ENCODE peak calls at places on chromosomes 1 and 21, in six cellular contexts. P is stomach, Q is suprapubic skin, K is A549, M is transverse colon, B is esophagus muscularis mucosa. Z is an unnamed sample.

GRCh38 chr1:207824691-207825090 is 72.8 kb downstream of the CD46 start:
- DNase-seq in P (no peak), Q (peak), K (no peak), M (no peak), B (no peak), Z (peak)

GRCh38 chr1:82775402-82776000 is 974.8 kb downstream of the ADGRL2 start:
- DNase-seq in P (no peak), Q (no peak), K (peak), M (peak), B (no peak), Z (no peak)

GRCh38 chr1:67236277-67236676 is 70.0 kb downstream of the IL23R start:
- DNase-seq in P (no peak), Q (no peak), K (no peak), M (no peak), B (no peak), Z (no peak)

GRCh38 chr1:164771568-164772350 is 212.8 kb downstream of the PBX1 start:
- DNase-seq in P (no peak), Q (no peak), K (peak), M (no peak), B (no peak), Z (no peak)

GRCh38 chr21:26093094-26093493 is 77.5 kb downstream of the APP start:
- DNase-seq in P (no peak), Q (no peak), K (no peak), M (no peak), B (no peak), Z (no peak)

GRCh38 chr1:164651378-164651951 is 92.5 kb downstream of the PBX1 start:
- DNase-seq in P (peak), Q (no peak), K (peak), M (peak), B (no peak), Z (no peak)

GRCh38 chr1:9010781-9011323 is 15.4 kb downstream of the SLC2A7 start:
- DNase-seq in P (no peak), Q (no peak), K (no peak), M (peak), B (no peak), Z (peak)

GRCh38 chr1:37763791-37764741 is 854 bp downstream of the EPHA10 start:
- DNase-seq in P (no peak), Q (peak), K (no peak), M (no peak), B (no peak), Z (no peak)

GRCh38 chr21:41360072-41360821 is 1.6 kb upstream of the MX2 start:
- DNase-seq in P (peak), Q (no peak), K (no peak), M (peak), B (no peak), Z (peak)

GRCh38 chr21:40923914-40924313 is 77.0 kb upstream of the DSCAM start:
- DNase-seq in P (no peak), Q (no peak), K (no peak), M (no peak), B (peak), Z (no peak)

GRCh38 chr1:154750681-154751665 is 119.1 kb downstream of the KCNN3 start:
- DNase-seq in P (no peak), Q (no peak), K (no peak), M (no peak), B (no peak), Z (peak)

GRCh38 chr1:202076050-202076511 is 46.6 kb upstream of the GPR37L1 start:
- DNase-seq in P (peak), Q (no peak), K (no peak), M (peak), B (no peak), Z (no peak)

GRCh38 chr1:211551628-211552465 is 27.1 kb downstream of the SLC30A1 start:
- DNase-seq in P (peak), Q (peak), K (peak), M (no peak), B (peak), Z (no peak)

GRCh38 chr1:217469983-217470382 is 160.9 kb downstream of the GPATCH2 start:
- DNase-seq in P (no peak), Q (no peak), K (no peak), M (no peak), B (no peak), Z (no peak)

GRCh38 chr1:17520041-17520440 is 19.5 kb upstream of the ARHGEF10L start:
- DNase-seq in P (peak), Q (no peak), K (no peak), M (peak), B (no peak), Z (no peak)

GRCh38 chr1:185376288-185376687 is 59.2 kb upstream of the IVNS1ABP start:
- DNase-seq in P (no peak), Q (no peak), K (no peak), M (no peak), B (no peak), Z (no peak)

GRCh38 chr1:29809446-29810120 is 573.3 kb downstream of the PTPRU start:
- DNase-seq in P (peak), Q (peak), K (no peak), M (no peak), B (no peak), Z (no peak)

GRCh38 chr1:35371506-35371905 is 103.0 kb downstream of the ZMYM4 start:
- DNase-seq in P (no peak), Q (no peak), K (no peak), M (no peak), B (no peak), Z (no peak)

GRCh38 chr21:34243562-34243961 is 120.2 kb upstream of the KCNE2 start:
- DNase-seq in P (peak), Q (no peak), K (peak), M (peak), B (no peak), Z (no peak)

GRCh38 chr1:225879521-225880209 is 2.5 kb downstream of the TMEM63A start:
- DNase-seq in P (no peak), Q (no peak), K (no peak), M (peak), B (no peak), Z (no peak)

GRCh38 chr1:239952348-239953307 is 139.1 kb upstream of the FMN2 start:
- DNase-seq in P (no peak), Q (no peak), K (peak), M (no peak), B (no peak), Z (no peak)

GRCh38 chr1:3892748-3893147 is 7.3 kb downstream of the C1orf174 start:
- DNase-seq in P (peak), Q (no peak), K (no peak), M (no peak), B (no peak), Z (no peak)

DNA sequence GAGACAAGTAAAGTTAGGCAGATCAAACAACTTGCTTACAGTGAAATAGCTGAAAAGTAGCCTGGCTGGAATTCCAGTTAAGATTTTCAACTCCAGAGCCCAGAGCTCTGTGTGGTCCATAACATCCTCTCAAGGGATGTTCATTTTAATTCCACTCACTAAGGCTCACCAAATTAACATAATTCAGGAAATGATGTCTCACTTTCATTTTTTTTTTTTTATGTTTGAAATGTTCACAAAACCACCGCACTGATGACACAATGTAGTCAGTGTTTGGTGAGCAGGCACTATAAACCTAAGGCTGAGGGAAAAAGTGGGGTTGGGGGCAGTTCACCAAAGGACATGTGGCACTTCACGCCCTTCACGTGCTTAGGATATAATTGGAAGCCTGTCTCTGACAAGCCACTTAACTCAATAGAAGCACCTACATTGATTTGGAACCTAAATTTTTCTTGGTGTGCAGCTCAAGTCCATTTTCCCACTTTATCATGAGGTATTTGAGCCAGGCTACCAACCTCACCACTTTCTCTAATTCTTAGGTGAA is 177.3 kb upstream of the CAMK1G start:
- DNase-seq in P (no peak), Q (no peak), K (no peak), M (no peak), B (no peak), Z (no peak)
- TF ChIP-seq EP300 in P (no peak), Q (no peak), K (no peak), M (no peak), B (no peak), Z (no peak)

DNA sequence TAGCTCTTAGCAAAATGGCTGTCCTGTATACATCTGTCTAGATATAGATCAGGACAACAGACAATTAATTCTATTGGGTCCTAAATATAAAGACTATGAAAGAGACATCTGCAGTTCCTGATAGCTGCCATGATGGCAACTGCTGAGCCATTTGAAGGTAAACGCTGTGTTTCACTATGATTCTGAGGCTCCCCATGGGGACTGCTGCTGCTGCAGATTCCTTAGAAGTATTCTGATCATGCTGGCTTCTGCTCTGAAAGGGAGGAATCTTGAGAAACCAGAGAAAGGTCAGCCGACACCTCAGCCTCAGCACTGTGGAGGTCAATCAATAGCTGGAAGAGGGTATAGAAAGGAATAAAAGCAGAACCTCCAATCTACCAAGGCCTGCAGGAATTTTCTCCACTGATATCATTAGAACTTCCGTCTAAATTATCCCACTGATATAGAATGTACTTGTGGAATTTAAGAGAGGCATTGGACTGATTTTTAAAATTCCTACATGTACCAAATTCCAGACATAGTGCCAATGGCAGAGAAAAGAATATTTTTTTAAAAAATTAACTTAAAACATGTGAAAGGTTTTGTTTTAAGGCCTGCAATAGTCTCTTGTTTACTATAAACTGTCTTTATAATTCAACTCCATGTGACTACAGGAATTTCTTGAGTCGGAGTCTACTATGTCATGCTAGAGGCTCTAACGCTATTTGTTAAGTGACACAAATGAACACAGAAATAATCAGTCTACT is 53.2 kb downstream of the DDAH1 start:
- DNase-seq in P (no peak), Q (no peak), K (no peak), M (no peak), B (no peak), Z (no peak)
- H3K27ac ChIP-seq in P (no peak), Q (no peak), K (no peak), M (no peak), B (no peak), Z (no peak)

GRCh38 chr1:26035203-26035958 is 10.5 kb downstream of the SLC30A2 start:
- DNase-seq in P (peak), Q (peak), K (peak), M (peak), B (peak), Z (peak)
- TF ChIP-seq EP300 in P (no peak), Q (no peak), K (no peak), M (no peak), B (no peak), Z (no peak)

GRCh38 chr1:118396824-118397530 is 211.9 kb upstream of the SPAG17 start:
- DNase-seq in P (no peak), Q (no peak), K (no peak), M (no peak), B (no peak), Z (no peak)

GRCh38 chr1:118396279-118396678 is 211.3 kb upstream of the SPAG17 start:
- DNase-seq in P (no peak), Q (no peak), K (no peak), M (no peak), B (no peak), Z (no peak)

DNA sequence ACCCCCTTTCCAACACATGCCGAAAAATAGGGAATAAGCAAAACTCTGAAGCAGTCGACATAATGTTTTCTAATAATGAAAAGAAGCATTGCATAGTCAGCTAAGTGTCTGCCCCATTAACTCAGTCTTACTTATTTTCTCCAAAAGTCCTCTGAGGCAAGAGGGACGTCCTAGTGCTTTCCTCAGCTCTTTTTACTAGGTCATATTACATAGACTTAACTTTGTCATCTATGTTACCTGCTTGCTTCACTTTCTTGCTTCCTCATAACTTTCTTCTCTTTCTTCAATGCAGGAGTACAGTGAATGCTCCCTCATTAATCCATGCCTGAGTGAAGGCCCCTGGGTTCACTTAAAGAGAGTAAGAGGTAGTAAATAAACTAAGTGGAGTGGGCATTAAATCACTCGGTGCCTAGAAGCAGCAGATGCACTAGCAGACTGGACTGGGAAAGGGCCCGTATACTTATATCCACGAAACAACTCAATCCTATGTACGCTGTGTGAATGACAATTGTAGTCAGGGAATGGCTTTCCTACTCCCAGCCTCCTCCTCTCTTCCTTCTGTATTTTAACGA is 210.5 kb upstream of the SPAG17 start:
- DNase-seq in P (no peak), Q (no peak), K (no peak), M (no peak), B (no peak), Z (no peak)
- H3K27ac ChIP-seq in P (no peak), Q (no peak), K (no peak), M (no peak), B (no peak), Z (no peak)

GRCh38 chr1:188778578-188778977 is 1699.1 kb downstream of the BRINP3 start:
- DNase-seq in P (no peak), Q (no peak), K (no peak), M (no peak), B (no peak), Z (no peak)

DNA sequence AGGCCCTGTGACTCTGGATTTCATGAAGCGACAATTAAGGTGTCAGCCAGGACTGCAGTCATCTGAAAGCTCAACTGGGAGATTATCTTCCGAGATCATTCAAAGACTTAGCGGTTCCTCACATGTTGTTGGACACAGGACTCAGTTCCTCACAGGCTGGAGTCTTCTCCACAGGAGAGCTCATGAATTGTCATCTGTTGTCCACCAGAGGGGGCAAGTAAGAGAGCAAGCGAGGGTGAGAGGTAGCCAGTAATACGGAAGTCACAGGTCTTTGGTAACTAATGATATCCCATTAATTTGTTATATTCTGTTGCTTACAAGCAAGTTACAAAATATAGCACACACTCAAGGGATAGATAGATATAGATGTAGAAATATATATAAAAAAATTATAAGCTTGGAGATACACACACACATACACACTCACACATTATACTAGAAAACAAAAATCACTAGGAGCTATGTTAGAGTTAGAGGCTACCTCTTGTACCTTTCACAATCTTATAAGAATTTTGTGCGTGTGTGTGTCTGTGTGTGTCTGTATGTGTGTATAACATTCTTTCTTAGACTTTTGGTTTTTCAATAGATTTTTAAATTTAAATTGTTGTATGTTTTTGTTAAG is 1695.3 kb downstream of the BRINP3 start:
- DNase-seq in P (no peak), Q (no peak), K (peak), M (no peak), B (no peak), Z (no peak)
- TF ChIP-seq EP300 in P (no peak), Q (no peak), K (no peak), M (no peak), B (no peak), Z (no peak)

GRCh38 chr1:116166011-116166571 is 54.9 kb downstream of the MAB21L3 start:
- DNase-seq in P (no peak), Q (no peak), K (no peak), M (no peak), B (peak), Z (no peak)

GRCh38 chr1:116166655-116167054 is 55.5 kb downstream of the MAB21L3 start:
- DNase-seq in P (no peak), Q (no peak), K (no peak), M (no peak), B (peak), Z (no peak)

GRCh38 chr1:116164056-116164889 is 53.1 kb downstream of the MAB21L3 start:
- DNase-seq in P (no peak), Q (no peak), K (no peak), M (no peak), B (peak), Z (no peak)

GRCh38 chr1:116164890-116165176 is 53.6 kb downstream of the MAB21L3 start:
- DNase-seq in P (no peak), Q (no peak), K (no peak), M (no peak), B (peak), Z (no peak)

GRCh38 chr1:116165572-116165971 is 54.4 kb downstream of the MAB21L3 start:
- DNase-seq in P (no peak), Q (peak), K (no peak), M (no peak), B (peak), Z (no peak)
- H3K27ac ChIP-seq in P (peak), Q (peak), K (no peak), M (peak), B (peak), Z (peak)

GRCh38 chr1:236159704-236160539 is 17.6 kb downstream of the GPR137B start:
- DNase-seq in P (no peak), Q (no peak), K (no peak), M (peak), B (no peak), Z (peak)
- TF ChIP-seq EP300 in P (no peak), Q (no peak), K (no peak), M (no peak), B (no peak), Z (no peak)

GRCh38 chr1:177891809-177892208 is 78.0 kb downstream of the SEC16B start:
- DNase-seq in P (no peak), Q (no peak), K (no peak), M (no peak), B (peak), Z (no peak)
- H3K27ac ChIP-seq in P (no peak), Q (no peak), K (no peak), M (no peak), B (no peak), Z (no peak)

Z was measured in sigmoid colon.